ENCODE peak calls at places on chromosome 22, in four cellular contexts. G, K, U and C are unnamed samples.

GRCh38 chr22:36334838-36335603 is 52.7 kb downstream of the MYH9 start:
- DNase-seq in G (peak; percentile 30), K (no peak), U (peak; percentile 76), C (no peak)

GRCh38 chr22:20918663-20919220 is 1.5 kb downstream of the CRKL start:
- DNase-seq in G (peak; percentile 84), K (no peak), U (no peak), C (no peak)

GRCh38 chr22:24775769-24776492 is 1.4 kb upstream of the PIWIL3 start:
- DNase-seq in G (no peak), K (no peak), U (no peak), C (no peak)

GRCh38 chr22:46070215-46070721 is 80.1 kb upstream of the PPARA start:
- DNase-seq in G (no peak), K (no peak), U (peak; percentile 77), C (no peak)

GRCh38 chr22:35630387-35630793 is 13.3 kb upstream of the MB start:
- DNase-seq in G (no peak), K (no peak), U (no peak), C (no peak)

GRCh38 chr22:45285431-45286058 is 796 bp downstream of the UPK3A start:
- DNase-seq in G (peak; percentile 19), K (no peak), U (no peak), C (no peak)

GRCh38 chr22:40310081-40310770 is 36.1 kb upstream of the ADSL start:
- DNase-seq in G (no peak), K (no peak), U (no peak), C (no peak)

GRCh38 chr22:44266811-44267760 is 45.7 kb downstream of the SHISAL1 start:
- DNase-seq in G (no peak), K (no peak), U (no peak), C (no peak)

GRCh38 chr22:27488456-27489224 is 312.9 kb downstream of the MN1 start:
- DNase-seq in G (no peak), K (no peak), U (no peak), C (no peak)

GRCh38 chr22:25213221-25213620 is 6.2 kb upstream of the CRYBB2 start:
- DNase-seq in G (no peak), K (no peak), U (no peak), C (no peak)

GRCh38 chr22:48236261-48236660 is 1473.8 kb downstream of the TBC1D22A start:
- DNase-seq in G (no peak), K (no peak), U (no peak), C (no peak)

GRCh38 chr22:32631507-32632245 is 157.1 kb downstream of the FBXO7 start:
- DNase-seq in G (no peak), K (no peak), U (no peak), C (no peak)

GRCh38 chr22:38831166-38831945 is 12.5 kb downstream of the NPTXR start:
- DNase-seq in G (no peak), K (no peak), U (peak; percentile 77), C (no peak)
- TF ChIP-seq SPI1 in G (no peak), K (no peak), U (no peak), C (no peak)

GRCh38 chr22:43230983-43231723 is 44.2 kb upstream of the TTLL12 start:
- DNase-seq in G (peak; percentile 71), K (no peak), U (peak; percentile 64), C (peak; percentile 94)
- TF ChIP-seq SPI1 in G (no peak), K (no peak), U (no peak), C (no peak)

GRCh38 chr22:28819253-28820096 is 19.1 kb upstream of the XBP1 start:
- DNase-seq in G (no peak), K (no peak), U (no peak), C (no peak)
- TF ChIP-seq SPI1 in G (no peak), K (peak; percentile 15), U (no peak), C (peak; percentile 56)

DNA sequence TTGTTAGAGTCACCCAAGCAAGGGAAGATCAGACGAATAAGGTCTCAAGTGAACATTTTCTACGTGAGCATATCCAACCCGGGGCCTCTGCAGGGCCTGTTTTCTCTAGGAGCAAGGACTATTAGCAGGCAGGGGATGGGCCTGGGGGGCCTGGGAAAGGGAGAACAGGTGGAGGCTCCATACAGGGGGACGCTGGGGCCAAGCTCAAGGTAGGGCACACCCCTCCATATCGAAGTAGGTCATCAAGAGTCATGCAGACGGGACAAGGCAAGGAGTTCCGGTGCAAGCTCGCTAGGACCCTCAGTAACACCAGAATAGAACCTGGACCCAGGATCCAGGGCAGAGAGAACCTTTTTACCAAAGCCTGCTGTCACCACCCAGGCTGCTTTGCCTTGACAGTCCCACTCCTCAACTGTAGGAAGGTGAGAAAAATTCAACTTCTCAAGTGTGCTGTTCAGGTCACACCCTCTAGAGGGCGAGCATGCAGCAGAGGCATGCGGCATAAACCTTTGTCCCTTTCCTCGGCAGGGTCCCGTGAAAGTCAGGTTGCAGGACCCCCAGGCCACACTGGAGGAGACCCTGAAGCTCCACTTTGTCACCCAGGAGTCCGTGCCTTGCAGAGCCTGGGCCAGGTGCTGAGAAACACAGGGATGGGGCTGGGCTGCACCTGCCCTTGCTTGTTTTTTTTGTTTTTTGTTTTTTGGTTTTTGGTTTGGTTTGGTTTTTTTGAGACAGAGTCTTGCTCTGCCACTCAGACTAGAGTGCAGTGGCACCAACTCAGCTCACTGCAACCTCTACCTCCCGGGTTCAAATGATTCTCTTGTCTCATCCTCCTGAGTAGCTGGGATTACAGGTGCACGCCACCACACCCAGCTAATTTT is 8.6 kb upstream of the APOBEC3B start:
- DNase-seq in G (peak; percentile 61), K (no peak), U (peak; percentile 21), C (peak; percentile 62)
- TF ChIP-seq SPI1 in G (no peak), K (no peak), U (no peak), C (no peak)

DNA sequence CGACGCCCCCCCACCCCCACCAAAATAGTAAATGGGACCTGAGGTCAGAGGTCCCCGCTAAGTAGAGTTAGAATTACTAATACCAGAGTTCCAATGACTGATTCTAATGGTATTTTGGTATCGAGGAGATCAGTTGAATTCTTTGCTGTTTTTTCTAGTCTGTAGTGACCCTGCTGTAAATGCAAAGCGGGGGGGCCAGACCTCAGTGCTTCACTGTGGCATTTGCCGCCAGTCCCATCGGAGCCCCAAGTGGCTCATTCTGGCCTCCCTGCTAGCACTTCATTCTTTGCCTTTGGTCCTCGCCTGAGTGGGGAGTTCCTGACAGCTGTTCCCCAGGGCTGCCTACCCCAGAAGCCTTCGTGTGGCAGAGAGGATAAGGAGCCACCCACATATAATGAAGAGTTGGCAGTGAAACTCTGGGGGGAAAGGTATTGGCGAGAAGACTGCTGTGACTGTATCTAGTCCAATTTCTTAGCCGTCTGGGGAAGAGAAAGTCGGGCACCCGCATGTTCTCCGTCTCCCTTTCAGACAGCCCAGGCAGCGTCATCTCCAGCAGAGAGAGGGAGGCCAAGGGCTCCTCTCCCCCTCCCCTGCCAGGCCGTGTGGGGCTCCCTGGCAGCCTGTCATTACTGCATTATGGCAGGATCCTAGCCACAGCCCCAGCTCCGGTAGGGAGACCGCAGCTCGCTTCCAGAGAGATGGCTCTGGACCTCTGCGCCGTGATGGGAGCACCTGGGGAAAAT is 19.4 kb upstream of the CABP7 start:
- DNase-seq in G (no peak), K (no peak), U (no peak), C (no peak)
- TF ChIP-seq SPI1 in G (no peak), K (no peak), U (no peak), C (no peak)

DNA sequence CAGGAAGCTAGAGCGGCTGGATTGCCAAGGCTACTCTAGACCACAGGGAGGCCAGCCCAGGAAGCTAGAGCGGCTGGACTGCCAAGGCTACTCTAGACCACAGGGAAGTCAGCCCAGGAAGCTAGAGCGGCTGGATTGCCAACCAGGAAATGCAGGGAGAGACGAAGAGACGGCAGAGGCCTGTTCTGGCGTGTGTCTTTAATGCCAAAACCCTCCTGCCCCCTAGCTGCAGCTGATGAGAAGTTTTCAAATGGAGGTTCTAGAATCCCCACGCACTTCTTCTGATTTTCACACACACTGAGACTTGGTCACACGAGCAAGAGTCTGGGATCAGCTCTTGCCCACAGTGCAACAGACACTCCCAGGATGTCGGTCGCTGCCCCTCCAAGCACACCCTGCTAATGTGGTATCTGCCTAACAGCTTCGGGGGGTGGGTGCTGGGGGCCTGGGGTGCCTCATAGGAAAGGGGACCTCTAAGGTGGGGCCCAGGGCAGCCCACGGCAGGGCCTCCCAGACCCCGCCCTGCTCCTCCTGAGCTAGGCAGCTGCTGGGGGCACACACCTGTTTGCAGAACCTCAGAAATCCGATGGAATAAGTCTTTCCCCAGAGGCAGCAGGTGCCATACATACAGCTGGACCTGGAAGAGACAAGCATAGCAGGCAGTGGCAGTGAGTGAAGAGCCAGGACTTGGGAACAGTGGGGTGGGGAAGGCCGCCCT is 28.5 kb downstream of the MAFF start:
- DNase-seq in G (peak; percentile 22), K (no peak), U (peak; percentile 60), C (peak; percentile 69)
- TF ChIP-seq SPI1 in G (no peak), K (no peak), U (no peak), C (no peak)